ENCODE peak calls at places on chromosome 11, in five cellular contexts. B is sciatic nerve; P is stimulated activated CD4-positive, alpha-beta T cell treated with anti-CD3 and anti-CD28 coated beads, Interleukin-2, amount 100 ng/mL, for 48 hours; F is HL-60; W is myocyte. N is an unnamed sample.

GRCh38 chr11:35402751-35403454 is 16.5 kb downstream of the SLC1A2 start:
- DNase-seq in B (no peak), P (no peak), F (no peak), W (no peak), N (no peak)

GRCh38 chr11:2580444-2581050 is 119.2 kb downstream of the KCNQ1OT1 start:
- DNase-seq in B (peak; percentile 53), P (no peak), F (no peak), W (no peak), N (peak; percentile 37)

GRCh38 chr11:64305691-64306562 is 603 bp downstream of the ESRRA start:
- DNase-seq in B (peak; percentile 86), P (peak; percentile 56), F (peak; percentile 85), W (peak; percentile 64), N (peak; percentile 92)

GRCh38 chr11:69700278-69701140 is 3.3 kb downstream of the FGF19 start:
- DNase-seq in B (no peak), P (no peak), F (no peak), W (peak; percentile 78), N (peak; percentile 85)

GRCh38 chr11:100785148-100785983 is 98.3 kb downstream of the ARHGAP42 start:
- DNase-seq in B (no peak), P (no peak), F (no peak), W (no peak), N (no peak)

GRCh38 chr11:57905439-57905838 is 118.2 kb upstream of the OR9Q1 start:
- DNase-seq in B (no peak), P (no peak), F (no peak), W (no peak), N (no peak)

GRCh38 chr11:46001427-46002049 is 79.1 kb downstream of the LARGE2 start:
- DNase-seq in B (no peak), P (no peak), F (no peak), W (peak; percentile 33), N (no peak)

GRCh38 chr11:44309483-44310197 is at the start of gene ALX4:
- DNase-seq in B (peak; percentile 78), P (peak; percentile 36), F (peak; percentile 26), W (no peak), N (no peak)

GRCh38 chr11:126530416-126530815 is 174.9 kb downstream of the ST3GAL4 start:
- DNase-seq in B (no peak), P (no peak), F (no peak), W (no peak), N (no peak)

GRCh38 chr11:104897891-104898684 is at the start of gene CASP12:
- DNase-seq in B (no peak), P (no peak), F (no peak), W (peak; percentile 26), N (no peak)